ENCODE peak calls at places on chromosome 22, in nine cellular contexts. F is activated CD4-positive, CD25-positive, alpha-beta regulatory T cell treated with anti-CD3 and anti-CD28 coated beads, Interleukin-2, amount 50 U/mL, for 72 hours; G is H4; V is posterior cingulate gyrus; M is HCEC 1CT; Z is Calu3; A is caudate nucleus; X is activated T-cell treated with anti-CD3 and anti-CD28 coated beads for 24 hours; H is T-cell. I is an unnamed sample.

GRCh38 chr22:41565403-41566054 is 4.7 kb downstream of the CSDC2 start:
- DNase-seq in F (no peak), G (peak; percentile 87), V (no peak), M (peak; percentile 78), Z (peak; percentile 34), A (no peak), X (no peak), H (no peak), I (no peak)

GRCh38 chr22:44330727-44331660 is 18.2 kb upstream of the SHISAL1 start:
- DNase-seq in F (no peak), G (no peak), V (no peak), M (no peak), Z (no peak), A (no peak), X (no peak), H (no peak), I (peak; percentile 72)

GRCh38 chr22:24725736-24726135 is 48.8 kb downstream of the PIWIL3 start:
- DNase-seq in F (no peak), G (no peak), V (no peak), M (no peak), Z (no peak), A (no peak), X (no peak), H (no peak), I (peak; percentile 80)

GRCh38 chr22:45262931-45263789 is 21.6 kb upstream of the UPK3A start:
- DNase-seq in F (no peak), G (no peak), V (no peak), M (no peak), Z (no peak), A (no peak), X (no peak), H (no peak), I (peak; percentile 47)

GRCh38 chr22:21102659-21103267 is 57.0 kb downstream of the LRRC74B start:
- DNase-seq in F (peak; percentile 86), G (peak; percentile 54), V (peak; percentile 47), M (peak; percentile 74), Z (peak; percentile 91), A (peak; percentile 43), X (peak; percentile 67), H (peak; percentile 60), I (peak; percentile 95)

GRCh38 chr22:21031545-21032036 is 770 bp downstream of the SLC7A4 start:
- DNase-seq in F (no peak), G (no peak), V (no peak), M (no peak), Z (no peak), A (no peak), X (no peak), H (no peak), I (no peak)

GRCh38 chr22:37224757-37225420 is 12.6 kb upstream of the SSTR3 start:
- DNase-seq in F (no peak), G (no peak), V (no peak), M (no peak), Z (no peak), A (no peak), X (no peak), H (no peak), I (no peak)

GRCh38 chr22:23110922-23111527 is 30.8 kb downstream of the RSPH14 start:
- DNase-seq in F (no peak), G (no peak), V (no peak), M (no peak), Z (no peak), A (no peak), X (no peak), H (no peak), I (no peak)

GRCh38 chr22:49207008-49207775 is 620.5 kb downstream of the BRD1 start:
- DNase-seq in F (peak; percentile 11), G (no peak), V (peak; percentile 3), M (no peak), Z (no peak), A (no peak), X (no peak), H (no peak), I (no peak)

GRCh38 chr22:47676685-47677084 is 914.2 kb downstream of the TBC1D22A start:
- DNase-seq in F (no peak), G (no peak), V (no peak), M (no peak), Z (no peak), A (no peak), X (no peak), H (no peak), I (no peak)

GRCh38 chr22:41919357-41920224 is 4.7 kb upstream of the SHISA8 start:
- DNase-seq in F (no peak), G (no peak), V (no peak), M (no peak), Z (no peak), A (no peak), X (no peak), H (no peak), I (peak; percentile 85)

GRCh38 chr22:25193548-25193947 is 6.1 kb upstream of the CRYBB3 start:
- DNase-seq in F (no peak), G (no peak), V (no peak), M (no peak), Z (no peak), A (no peak), X (no peak), H (no peak), I (peak; percentile 85)

GRCh38 chr22:44449061-44449682 is 48.9 kb downstream of the RTL6 start:
- DNase-seq in F (no peak), G (peak; percentile 77), V (no peak), M (peak; percentile 84), Z (no peak), A (no peak), X (no peak), H (no peak), I (no peak)

GRCh38 chr22:35384567-35384966 is 3.7 kb downstream of the HMOX1 start:
- DNase-seq in F (no peak), G (no peak), V (no peak), M (no peak), Z (no peak), A (no peak), X (no peak), H (no peak), I (no peak)

GRCh38 chr22:34808618-34809017 is 257.3 kb upstream of the ISX start:
- DNase-seq in F (no peak), G (no peak), V (no peak), M (no peak), Z (no peak), A (no peak), X (no peak), H (no peak), I (no peak)

GRCh38 chr22:45518580-45518991 is 15.9 kb downstream of the FBLN1 start:
- DNase-seq in F (no peak), G (peak; percentile 33), V (no peak), M (no peak), Z (no peak), A (no peak), X (no peak), H (no peak), I (no peak)

GRCh38 chr22:27435839-27436581 is 365.5 kb downstream of the MN1 start:
- DNase-seq in F (no peak), G (no peak), V (no peak), M (peak; percentile 25), Z (no peak), A (no peak), X (no peak), H (no peak), I (peak; percentile 90)

GRCh38 chr22:28547132-28547842 is 132.4 kb downstream of the TTC28 start:
- DNase-seq in F (no peak), G (no peak), V (no peak), M (peak; percentile 83), Z (no peak), A (no peak), X (no peak), H (no peak), I (peak; percentile 16)

GRCh38 chr22:47354668-47355387 is 592.4 kb downstream of the TBC1D22A start:
- DNase-seq in F (no peak), G (no peak), V (no peak), M (no peak), Z (no peak), A (no peak), X (no peak), H (no peak), I (no peak)

GRCh38 chr22:33620085-33620484 is 300.2 kb downstream of the LARGE1 start:
- DNase-seq in F (no peak), G (no peak), V (no peak), M (no peak), Z (no peak), A (no peak), X (no peak), H (no peak), I (no peak)

GRCh38 chr22:37080438-37080837 is 28.9 kb downstream of the KCTD17 start:
- DNase-seq in F (no peak), G (no peak), V (no peak), M (no peak), Z (no peak), A (no peak), X (no peak), H (no peak), I (no peak)

GRCh38 chr22:49623176-49623575 is 204.5 kb downstream of the BRD1 start:
- DNase-seq in F (no peak), G (no peak), V (no peak), M (no peak), Z (no peak), A (no peak), X (no peak), H (no peak), I (no peak)

GRCh38 chr22:20573830-20574615 is 66.6 kb downstream of the MED15 start:
- DNase-seq in F (no peak), G (no peak), V (no peak), M (no peak), Z (no peak), A (no peak), X (no peak), H (no peak), I (no peak)

GRCh38 chr22:27247691-27248434 is 553.7 kb downstream of the MN1 start:
- DNase-seq in F (no peak), G (no peak), V (no peak), M (no peak), Z (no peak), A (no peak), X (no peak), H (no peak), I (peak; percentile 66)

GRCh38 chr22:26453812-26454500 is 24.9 kb downstream of the ASPHD2 start:
- DNase-seq in F (no peak), G (no peak), V (no peak), M (no peak), Z (no peak), A (no peak), X (no peak), H (no peak), I (no peak)

GRCh38 chr22:48950151-48950915 is 877.3 kb downstream of the BRD1 start:
- DNase-seq in F (no peak), G (no peak), V (no peak), M (no peak), Z (no peak), A (no peak), X (no peak), H (no peak), I (peak; percentile 58)

GRCh38 chr22:27596133-27596905 is 205.2 kb downstream of the MN1 start:
- DNase-seq in F (no peak), G (no peak), V (no peak), M (no peak), Z (no peak), A (no peak), X (no peak), H (no peak), I (peak; percentile 66)

GRCh38 chr22:24179478-24180210 is 1.6 kb upstream of the SUSD2 start:
- DNase-seq in F (no peak), G (no peak), V (no peak), M (no peak), Z (no peak), A (no peak), X (no peak), H (no peak), I (no peak)

GRCh38 chr22:23353696-23354095 is 173.4 kb downstream of the BCR start:
- DNase-seq in F (no peak), G (no peak), V (no peak), M (no peak), Z (no peak), A (no peak), X (no peak), H (no peak), I (no peak)

GRCh38 chr22:36329217-36330078 is 58.3 kb downstream of the MYH9 start:
- DNase-seq in F (peak; percentile 67), G (peak; percentile 98), V (no peak), M (peak; percentile 99), Z (peak; percentile 84), A (no peak), X (peak; percentile 80), H (peak; percentile 64), I (peak; percentile 92)

GRCh38 chr22:37205046-37205445 is 7.2 kb downstream of the SSTR3 start:
- DNase-seq in F (peak; percentile 24), G (no peak), V (no peak), M (no peak), Z (no peak), A (no peak), X (no peak), H (no peak), I (no peak)

I was measured in left kidney.